ENCODE peak calls at places on chromosome 21, in four cellular contexts. J is stomach, D is GM23338, G is endothelial cell of umbilical vein. Z is an unnamed sample. For H3K4me1 and H3K27me3, the result is how much of the 10 kb centered on the place peaks cover.

GRCh38 chr21:21232320-21232719 is 234.1 kb downstream of the NCAM2 start:
- DNase-seq in J (no peak), D (peak), G (peak), Z (no peak)

GRCh38 chr21:37374026-37374425 is 7.5 kb downstream of the DYRK1A start:
- DNase-seq in J (no peak), G (peak), D (no peak), Z (no peak)

GRCh38 chr21:31254131-31254530 is 89.9 kb downstream of the TIAM1 start:
- DNase-seq in D (no peak), G (no peak), J (no peak), Z (no peak)

GRCh38 chr21:31630062-31630711 is 29.3 kb upstream of the SOD1 start:
- DNase-seq in G (peak), J (peak), D (no peak), Z (peak)

GRCh38 chr21:35400233-35400939 is 351.3 kb upstream of the RUNX1 start:
- DNase-seq in D (peak), G (peak), J (no peak), Z (no peak)

GRCh38 chr21:37665230-37666024 is 250.8 kb downstream of the KCNJ6 start:
- DNase-seq in J (no peak), G (peak), D (no peak), Z (no peak)

GRCh38 chr21:46158666-46159300 is 3.4 kb upstream of the FTCD start:
- DNase-seq in J (peak), D (no peak), G (no peak), Z (no peak)

GRCh38 chr21:32364387-32364786 is 28.4 kb downstream of the URB1 start:
- DNase-seq in D (no peak), G (no peak), J (peak), Z (no peak)

GRCh38 chr21:35843911-35844667 is 216.2 kb downstream of the SETD4 start:
- DNase-seq in J (no peak), G (no peak), D (no peak), Z (no peak)

GRCh38 chr21:15483138-15483780 is 246.5 kb upstream of the USP25 start:
- DNase-seq in G (peak), D (peak), J (peak), Z (peak)

GRCh38 chr21:32524010-32524719 is 61.2 kb downstream of the TCP10L start:
- DNase-seq in G (peak), J (no peak), D (no peak), Z (no peak)

DNA sequence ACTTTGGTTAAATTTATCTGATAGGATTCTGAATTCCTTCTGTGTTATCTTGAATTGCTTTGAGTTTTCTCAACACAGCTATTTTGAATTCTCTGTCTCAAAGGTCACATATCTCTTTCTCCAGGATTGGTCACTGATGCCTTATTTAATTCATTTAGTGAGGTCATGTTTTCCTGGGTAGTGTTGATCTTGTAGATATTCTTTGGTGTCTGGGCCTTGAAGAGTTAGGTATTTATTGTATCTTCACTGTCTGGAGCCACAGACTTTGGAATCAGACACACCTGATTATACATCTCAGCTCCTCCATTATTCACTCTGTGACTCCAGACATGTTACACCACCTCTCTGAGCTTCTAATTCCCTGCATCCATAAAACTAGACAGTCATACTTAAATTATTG is 34.2 kb upstream of the ETS2 start:
- DNase-seq in D (no peak), G (no peak), J (no peak), Z (no peak)
- H3K4me1 ChIP-seq in D (under half), G (under half), J (under half), Z (under half)

DNA sequence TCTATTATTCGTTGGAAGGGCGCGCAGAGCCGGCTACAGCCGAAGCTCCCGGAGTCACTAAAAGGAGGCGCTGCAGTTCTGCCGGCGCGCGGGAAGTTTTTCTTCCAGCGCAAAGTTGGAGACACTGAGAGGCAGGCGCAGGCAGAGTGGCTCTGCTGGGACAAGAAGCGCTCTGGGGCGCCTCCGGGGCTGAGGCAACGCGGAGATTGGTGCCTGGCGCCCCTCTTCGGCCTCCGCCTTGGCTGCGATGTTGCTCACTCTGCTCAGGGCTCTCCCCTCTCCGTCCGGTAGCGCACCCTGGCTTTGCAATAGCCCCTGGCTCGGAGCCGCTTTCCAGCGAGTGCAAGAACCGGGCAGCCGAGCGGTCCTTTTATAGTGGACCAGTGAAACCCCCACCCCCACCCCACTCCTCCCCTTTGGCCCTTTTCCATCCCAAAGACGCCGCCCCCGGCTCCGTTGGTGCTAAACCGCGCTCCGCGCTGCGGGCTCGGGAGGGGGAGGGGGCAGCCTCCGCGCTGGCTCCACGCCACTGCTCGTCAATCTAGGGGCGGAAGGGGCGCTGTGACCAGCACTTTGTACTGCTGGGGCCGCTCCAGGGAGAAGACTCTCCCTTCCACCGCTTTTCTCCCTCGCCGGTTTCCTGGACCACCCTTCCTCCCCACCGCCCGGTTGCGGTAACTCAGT is at the start of gene ADAMTS1:
- DNase-seq in J (peak), D (peak), G (peak), Z (peak)
- H3K27me3 ChIP-seq in J (under half), D (under half), G (under half), Z (under half)

GRCh38 chr21:28794341-28794970 is 198.2 kb downstream of the LTN1 start:
- DNase-seq in G (peak), D (no peak), J (no peak), Z (no peak)

GRCh38 chr21:28790335-28790734 is 202.3 kb downstream of the LTN1 start:
- DNase-seq in J (no peak), G (no peak), D (no peak), Z (no peak)

GRCh38 chr21:28795251-28795650 is 197.4 kb downstream of the LTN1 start:
- DNase-seq in D (no peak), J (no peak), G (no peak), Z (no peak)

GRCh38 chr21:28791595-28792282 is 200.9 kb downstream of the LTN1 start:
- DNase-seq in J (no peak), G (no peak), D (no peak), Z (no peak)

DNA sequence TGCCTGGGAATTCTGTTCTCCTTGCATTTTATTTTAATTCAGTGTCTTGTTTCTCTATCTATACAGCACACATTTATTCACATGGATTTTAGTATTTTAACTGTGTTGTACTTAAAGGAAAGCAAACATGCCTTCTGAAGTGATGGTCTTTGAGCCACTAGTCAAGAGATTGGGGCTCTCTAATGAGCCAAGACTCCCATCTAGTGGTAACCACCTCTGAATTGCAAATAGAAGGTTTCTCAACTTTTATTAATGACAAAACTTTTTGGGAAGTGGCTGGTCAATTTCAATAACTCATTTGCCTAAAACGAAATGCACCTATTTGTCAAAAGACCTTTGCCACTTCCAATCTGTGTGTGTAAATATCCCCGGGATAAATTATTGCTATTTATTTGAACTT is 199.6 kb downstream of the LTN1 start:
- DNase-seq in G (no peak), D (peak), J (no peak), Z (no peak)
- TF ChIP-seq CTCF in G (no peak), D (peak), J (no peak), Z (no peak)

GRCh38 chr21:44956356-44957046 is 16.7 kb downstream of the SLX9 start:
- DNase-seq in D (no peak), G (no peak), J (no peak), Z (no peak)
- H3K4me1 ChIP-seq in D (under half), G (under half), J (under half), Z (under half)

GRCh38 chr21:44708213-44708865 is 3.0 kb downstream of the TSPEAR start:
- DNase-seq in D (peak), J (peak), G (no peak), Z (no peak)

GRCh38 chr21:44710756-44711326 is 531 bp downstream of the TSPEAR start:
- DNase-seq in J (no peak), G (no peak), D (peak), Z (no peak)

GRCh38 chr21:44709426-44710293 is 1.7 kb downstream of the TSPEAR start:
- DNase-seq in G (no peak), D (peak), J (no peak), Z (no peak)

GRCh38 chr21:44710294-44710665 is 1.1 kb downstream of the TSPEAR start:
- DNase-seq in J (no peak), D (peak), G (no peak), Z (no peak)

GRCh38 chr21:44708866-44709425 is 2.4 kb downstream of the TSPEAR start:
- DNase-seq in J (peak), D (no peak), G (no peak), Z (no peak)
- H3K27me3 ChIP-seq in J (under half), D (half or more), G (half or more), Z (under half)

GRCh38 chr21:41663805-41664788 is 102.8 kb downstream of the RIPK4 start:
- DNase-seq in J (no peak), D (no peak), G (peak), Z (no peak)
- TF ChIP-seq CTCF in J (no peak), D (no peak), G (no peak), Z (no peak)

DNA sequence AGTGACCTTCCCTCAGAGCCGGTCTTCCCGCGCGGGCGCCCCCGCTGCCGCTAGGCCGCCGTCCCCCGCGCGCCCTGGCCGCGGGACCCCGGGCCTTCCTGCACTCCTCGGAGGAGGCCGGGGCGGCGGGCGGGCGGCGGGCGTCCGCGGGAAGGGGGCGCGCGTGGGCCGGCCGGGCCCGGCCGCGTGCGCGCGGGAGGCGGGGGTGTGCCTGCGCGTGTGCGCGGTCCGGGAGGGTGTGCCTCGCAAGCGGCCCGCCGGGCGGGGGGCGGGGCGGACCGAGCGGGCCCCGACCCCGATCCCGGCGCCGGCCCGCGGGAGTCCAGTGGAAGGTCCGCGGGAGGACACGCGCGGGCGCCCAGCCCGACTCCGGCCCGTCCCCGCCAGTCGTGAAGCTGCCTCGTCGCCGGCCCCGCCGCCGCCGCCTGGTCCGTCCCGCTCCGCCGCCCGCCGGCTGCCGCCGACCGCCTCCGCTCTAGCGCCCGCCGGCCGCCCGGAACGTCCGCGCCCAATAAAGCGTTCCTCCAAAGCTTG is 438 bp downstream of the MRPS6 start:
- DNase-seq in D (peak), G (peak), J (peak), Z (no peak)
- H3K4me1 ChIP-seq in D (under half), G (under half), J (under half), Z (under half)

GRCh38 chr21:44931501-44932365 is 8.1 kb upstream of the SLX9 start:
- DNase-seq in G (no peak), J (no peak), D (no peak), Z (no peak)
- H3K27me3 ChIP-seq in G (under half), J (under half), D (half or more), Z (under half)

GRCh38 chr21:19076031-19076430 is 672.4 kb upstream of the TMPRSS15 start:
- DNase-seq in J (no peak), D (peak), G (no peak), Z (no peak)
- TF ChIP-seq CTCF in J (no peak), D (no peak), G (no peak), Z (no peak)

Z was measured in lung.